ENCODE peak calls at places on chromosomes 5 and 9, in ten cellular contexts. X, T, M, N, L, Q, O, K, H and Y are unnamed samples.

GRCh38 chr5:16886793-16887345 is 49.2 kb downstream of the MYO10 start:
- DNase-seq in X (no peak), T (no peak), M (no peak), N (no peak), L (peak; percentile 44), Q (no peak), O (no peak), K (no peak), H (no peak), Y (no peak)

GRCh38 chr9:129182625-129183494 is 4.8 kb upstream of the IER5L start:
- DNase-seq in X (peak; percentile 78), T (no peak), M (no peak), N (no peak), L (peak; percentile 46), Q (no peak), O (peak; percentile 47), K (no peak), H (peak; percentile 54), Y (no peak)

GRCh38 chr5:160938532-160938931 is 86.5 kb upstream of the ATP10B start:
- DNase-seq in X (no peak), T (no peak), M (no peak), N (no peak), L (peak; percentile 13), Q (no peak), O (peak; percentile 78), K (no peak), H (no peak), Y (no peak)

GRCh38 chr5:132073231-132074013 is at the start of gene CSF2:
- DNase-seq in X (no peak), T (no peak), M (no peak), N (no peak), L (peak; percentile 89), Q (no peak), O (no peak), K (no peak), H (peak; percentile 36), Y (no peak)

GRCh38 chr5:151164687-151165392 is 7.3 kb upstream of the ANXA6 start:
- DNase-seq in X (no peak), T (peak; percentile 84), M (peak; percentile 81), N (peak; percentile 88), L (peak; percentile 77), Q (peak; percentile 81), O (peak; percentile 82), K (peak; percentile 76), H (peak; percentile 78), Y (peak; percentile 78)

GRCh38 chr5:102583663-102584062 is 84.9 kb upstream of the SLCO6A1 start:
- DNase-seq in X (no peak), T (peak; percentile 34), M (no peak), N (no peak), L (peak; percentile 53), Q (no peak), O (no peak), K (peak; percentile 11), H (peak; percentile 42), Y (no peak)

GRCh38 chr9:119009253-119009652 is 360.0 kb downstream of the BRINP1 start:
- DNase-seq in X (no peak), T (peak; percentile 15), M (no peak), N (no peak), L (no peak), Q (no peak), O (peak; percentile 35), K (no peak), H (peak; percentile 36), Y (no peak)

GRCh38 chr5:65927497-65928340 is 1.3 kb downstream of the ERBIN start:
- DNase-seq in X (no peak), T (peak; percentile 80), M (no peak), N (peak; percentile 42), L (peak; percentile 41), Q (no peak), O (no peak), K (peak; percentile 32), H (peak; percentile 84), Y (peak; percentile 48)

GRCh38 chr9:4902135-4902475 is 83.0 kb upstream of the JAK2 start:
- DNase-seq in X (no peak), T (no peak), M (no peak), N (no peak), L (no peak), Q (no peak), O (no peak), K (no peak), H (no peak), Y (no peak)

GRCh38 chr9:85713897-85714296 is 27.9 kb downstream of the AGTPBP1 start:
- DNase-seq in X (no peak), T (no peak), M (no peak), N (no peak), L (no peak), Q (no peak), O (no peak), K (no peak), H (no peak), Y (no peak)

GRCh38 chr9:21616082-21616778 is 134.1 kb upstream of the IFNE start:
- DNase-seq in X (peak; percentile 13), T (no peak), M (no peak), N (no peak), L (peak; percentile 49), Q (no peak), O (no peak), K (no peak), H (peak; percentile 97), Y (no peak)

GRCh38 chr9:107624216-107624948 is 134.8 kb upstream of the KLF4 start:
- DNase-seq in X (no peak), T (no peak), M (peak; percentile 61), N (no peak), L (no peak), Q (no peak), O (no peak), K (no peak), H (peak; percentile 93), Y (no peak)

GRCh38 chr5:152514827-152515397 is 109.8 kb upstream of the NMUR2 start:
- DNase-seq in X (no peak), T (peak; percentile 44), M (no peak), N (no peak), L (peak; percentile 33), Q (no peak), O (no peak), K (no peak), H (peak; percentile 64), Y (no peak)

GRCh38 chr5:118791986-118792734 is 196.2 kb downstream of the DTWD2 start:
- DNase-seq in X (no peak), T (peak; percentile 94), M (peak; percentile 22), N (no peak), L (peak; percentile 86), Q (no peak), O (peak; percentile 34), K (peak; percentile 26), H (peak; percentile 85), Y (no peak)

GRCh38 chr9:132997591-132997990 is 19.1 kb downstream of the GFI1B start:
- DNase-seq in X (no peak), T (no peak), M (no peak), N (no peak), L (peak; percentile 97), Q (no peak), O (no peak), K (no peak), H (peak; percentile 53), Y (no peak)

GRCh38 chr5:1538276-1538675 is 14.5 kb upstream of the LPCAT1 start:
- DNase-seq in X (no peak), T (no peak), M (no peak), N (no peak), L (no peak), Q (no peak), O (peak; percentile 7), K (no peak), H (no peak), Y (no peak)

GRCh38 chr5:154355141-154355611 is 90.6 kb upstream of the SAP30L start:
- DNase-seq in X (no peak), T (no peak), M (no peak), N (no peak), L (no peak), Q (no peak), O (no peak), K (no peak), H (no peak), Y (no peak)

GRCh38 chr9:33782395-33783152 is 12.8 kb upstream of the PRSS3 start:
- DNase-seq in X (no peak), T (no peak), M (no peak), N (no peak), L (no peak), Q (no peak), O (no peak), K (no peak), H (peak; percentile 39), Y (no peak)

GRCh38 chr5:81817980-81818379 is 67.1 kb upstream of the SSBP2 start:
- DNase-seq in X (no peak), T (no peak), M (no peak), N (peak; percentile 31), L (no peak), Q (no peak), O (no peak), K (no peak), H (no peak), Y (peak; percentile 25)

GRCh38 chr5:68465133-68465532 is 249.6 kb downstream of the PIK3R1 start:
- DNase-seq in X (no peak), T (no peak), M (no peak), N (peak; percentile 23), L (no peak), Q (no peak), O (no peak), K (no peak), H (no peak), Y (no peak)

GRCh38 chr9:4344946-4345345 is 45.1 kb upstream of the GLIS3 start:
- DNase-seq in X (no peak), T (no peak), M (no peak), N (no peak), L (no peak), Q (peak; percentile 27), O (peak; percentile 28), K (no peak), H (no peak), Y (no peak)

GRCh38 chr5:135880278-135880677 is 15.4 kb downstream of the IL9 start:
- DNase-seq in X (no peak), T (no peak), M (no peak), N (no peak), L (peak; percentile 46), Q (no peak), O (no peak), K (no peak), H (peak; percentile 32), Y (no peak)

GRCh38 chr5:22480305-22480704 is 372.8 kb downstream of the CDH12 start:
- DNase-seq in X (peak; percentile 59), T (no peak), M (no peak), N (no peak), L (no peak), Q (no peak), O (no peak), K (no peak), H (no peak), Y (no peak)

GRCh38 chr9:14096182-14096922 is 217.6 kb downstream of the NFIB start:
- DNase-seq in X (no peak), T (no peak), M (no peak), N (no peak), L (no peak), Q (no peak), O (peak; percentile 40), K (no peak), H (peak; percentile 55), Y (no peak)

GRCh38 chr5:56319281-56320242 is 86.4 kb upstream of the ANKRD55 start:
- DNase-seq in X (peak; percentile 68), T (no peak), M (peak; percentile 51), N (no peak), L (peak; percentile 42), Q (no peak), O (no peak), K (no peak), H (peak; percentile 90), Y (no peak)